ENCODE peak calls at places on chromosome 13, in eight cellular contexts. M is endodermal cell, C is WTC11, D is IMR-90, T is epithelial cell of esophagus, H is osteocyte, N is AG10803, F is hepatocyte. A is an unnamed sample.

GRCh38 chr13:24740014-24740890 is 23.7 kb upstream of the RNF17 start:
- DNase-seq in M (no peak), C (no peak), D (no peak), T (no peak), H (peak), N (no peak), F (no peak), A (no peak)

GRCh38 chr13:102702965-102703720 is 8.3 kb upstream of the METTL21C start:
- DNase-seq in M (no peak), C (no peak), D (no peak), T (no peak), H (no peak), N (peak), F (no peak), A (no peak)

GRCh38 chr13:32150239-32150638 is 118.7 kb downstream of the FRY start:
- DNase-seq in M (no peak), C (no peak), D (peak), T (no peak), H (no peak), N (peak), F (no peak), A (no peak)

GRCh38 chr13:20127563-20128458 is 33.0 kb downstream of the GJA3 start:
- DNase-seq in M (peak), C (peak), D (peak), T (peak), H (no peak), N (peak), F (peak), A (peak)

GRCh38 chr13:103351035-103351828 is 285.0 kb upstream of the SLC10A2 start:
- DNase-seq in M (peak), C (peak), D (no peak), T (peak), H (no peak), N (no peak), F (peak), A (no peak)

GRCh38 chr13:106104281-106104901 is 431.1 kb downstream of the EFNB2 start:
- DNase-seq in M (no peak), C (no peak), D (peak), T (peak), H (no peak), N (peak), F (peak), A (peak)

GRCh38 chr13:33487575-33488243 is 202.2 kb upstream of the STARD13 start:
- DNase-seq in M (peak), C (no peak), D (peak), T (peak), H (no peak), N (peak), F (peak), A (peak)

GRCh38 chr13:49086711-49087110 is 111.0 kb downstream of the FNDC3A start:
- DNase-seq in M (no peak), C (no peak), D (peak), T (peak), H (no peak), N (peak), F (no peak), A (peak)

GRCh38 chr13:99600318-99600717 is 99.0 kb downstream of the TM9SF2 start:
- DNase-seq in M (peak), C (peak), D (no peak), T (no peak), H (no peak), N (no peak), F (no peak), A (no peak)

GRCh38 chr13:106555631-106556328 is 12.2 kb downstream of the ARGLU1 start:
- DNase-seq in M (no peak), C (no peak), D (peak), T (no peak), H (no peak), N (no peak), F (no peak), A (no peak)

GRCh38 chr13:79306650-79307049 is 99.4 kb downstream of the RBM26 start:
- DNase-seq in M (no peak), C (no peak), D (no peak), T (no peak), H (no peak), N (no peak), F (no peak), A (no peak)

GRCh38 chr13:81874681-81875661 is 1534.0 kb upstream of the SPRY2 start:
- DNase-seq in M (peak), C (peak), D (no peak), T (peak), H (no peak), N (no peak), F (peak), A (no peak)

GRCh38 chr13:88085036-88085435 is 413.9 kb downstream of the SLITRK5 start:
- DNase-seq in M (no peak), C (no peak), D (no peak), T (peak), H (no peak), N (no peak), F (no peak), A (no peak)

GRCh38 chr13:51451134-51451466 is 1.7 kb downstream of the INTS6 start:
- DNase-seq in M (no peak), C (no peak), D (no peak), T (no peak), H (no peak), N (no peak), F (no peak), A (no peak)

GRCh38 chr13:31198524-31198923 is 1.3 kb upstream of the B3GLCT start:
- DNase-seq in M (no peak), C (no peak), D (no peak), T (no peak), H (no peak), N (peak), F (no peak), A (no peak)

GRCh38 chr13:98978280-98978679 is 416 bp upstream of the DOCK9 start:
- DNase-seq in M (no peak), C (no peak), D (peak), T (peak), H (no peak), N (peak), F (no peak), A (peak)

GRCh38 chr13:50130686-50131051 is 115.4 kb downstream of the KCNRG start:
- DNase-seq in M (peak), C (peak), D (peak), T (peak), H (no peak), N (peak), F (peak), A (no peak)

GRCh38 chr13:40664100-40665060 is 2.1 kb downstream of the FOXO1 start:
- DNase-seq in M (peak), C (peak), D (no peak), T (peak), H (no peak), N (peak), F (peak), A (no peak)

GRCh38 chr13:29532136-29532535 is 63.4 kb downstream of the SLC7A1 start:
- DNase-seq in M (no peak), C (no peak), D (no peak), T (no peak), H (no peak), N (peak), F (no peak), A (no peak)

GRCh38 chr13:97851269-97851668 is 102.2 kb upstream of the IPO5 start:
- DNase-seq in M (peak), C (no peak), D (no peak), T (no peak), H (no peak), N (no peak), F (peak), A (no peak)

GRCh38 chr13:31048521-31048920 is 113.2 kb downstream of the HSPH1 start:
- DNase-seq in M (peak), C (no peak), D (no peak), T (peak), H (no peak), N (peak), F (no peak), A (no peak)

GRCh38 chr13:59437902-59438301 is 725.8 kb downstream of the DIAPH3 start:
- DNase-seq in M (no peak), C (no peak), D (peak), T (no peak), H (no peak), N (no peak), F (no peak), A (no peak)

GRCh38 chr13:40982772-40983171 is 36.3 kb downstream of the ELF1 start:
- DNase-seq in M (no peak), C (no peak), D (peak), T (peak), H (no peak), N (peak), F (peak), A (no peak)

GRCh38 chr13:29935309-29935981 is 85.0 kb upstream of the UBL3 start:
- DNase-seq in M (no peak), C (no peak), D (no peak), T (no peak), H (no peak), N (no peak), F (no peak), A (no peak)

GRCh38 chr13:78201411-78201810 is 282.8 kb upstream of the EDNRB start:
- DNase-seq in M (no peak), C (no peak), D (no peak), T (no peak), H (no peak), N (no peak), F (no peak), A (no peak)

GRCh38 chr13:75792526-75793187 is 156.5 kb downstream of the LMO7 start:
- DNase-seq in M (no peak), C (no peak), D (peak), T (no peak), H (no peak), N (peak), F (peak), A (peak)

GRCh38 chr13:28991764-28992163 is 171.6 kb downstream of the MTUS2 start:
- DNase-seq in M (no peak), C (no peak), D (no peak), T (no peak), H (no peak), N (no peak), F (no peak), A (no peak)

GRCh38 chr13:29905845-29906244 is 55.4 kb upstream of the UBL3 start:
- DNase-seq in M (no peak), C (no peak), D (peak), T (peak), H (peak), N (peak), F (peak), A (no peak)

GRCh38 chr13:90230311-90230710 is 1117.2 kb upstream of the MIR17HG start:
- DNase-seq in M (no peak), C (no peak), D (no peak), T (no peak), H (no peak), N (no peak), F (no peak), A (no peak)

GRCh38 chr13:47858678-47859050 is 142.4 kb downstream of the SUCLA2 start:
- DNase-seq in M (no peak), C (no peak), D (peak), T (peak), H (peak), N (peak), F (peak), A (no peak)

GRCh38 chr13:26386026-26386425 is 132.1 kb downstream of the CDK8 start:
- DNase-seq in M (no peak), C (no peak), D (no peak), T (peak), H (no peak), N (no peak), F (no peak), A (no peak)

GRCh38 chr13:99931462-99931861 is 40.1 kb downstream of the ZIC5 start:
- DNase-seq in M (no peak), C (no peak), D (no peak), T (no peak), H (no peak), N (no peak), F (no peak), A (no peak)

GRCh38 chr13:32233062-32233461 is 82.1 kb downstream of the ZAR1L start:
- DNase-seq in M (no peak), C (no peak), D (no peak), T (no peak), H (no peak), N (no peak), F (no peak), A (no peak)

GRCh38 chr13:19267746-19268145 is 86.1 kb upstream of the TUBA3C start:
- DNase-seq in M (no peak), C (no peak), D (no peak), T (no peak), H (no peak), N (no peak), F (no peak), A (no peak)

GRCh38 chr13:89375839-89376238 is 1704.7 kb downstream of the SLITRK5 start:
- DNase-seq in M (no peak), C (no peak), D (peak), T (peak), H (no peak), N (peak), F (peak), A (no peak)

GRCh38 chr13:59877933-59878332 is 285.8 kb downstream of the DIAPH3 start:
- DNase-seq in M (no peak), C (no peak), D (peak), T (no peak), H (no peak), N (peak), F (no peak), A (peak)

GRCh38 chr13:47455581-47455980 is 545.5 kb downstream of the SUCLA2 start:
- DNase-seq in M (no peak), C (peak), D (no peak), T (no peak), H (no peak), N (peak), F (no peak), A (peak)

GRCh38 chr13:26946675-26947342 is 186.2 kb upstream of the GPR12 start:
- DNase-seq in M (no peak), C (no peak), D (peak), T (peak), H (no peak), N (peak), F (peak), A (peak)

GRCh38 chr13:28117689-28118377 is 17.5 kb upstream of the FLT3 start:
- DNase-seq in M (peak), C (no peak), D (no peak), T (no peak), H (no peak), N (no peak), F (no peak), A (no peak)

GRCh38 chr13:113802090-113802531 is 43.1 kb downstream of the TMEM255B start:
- DNase-seq in M (peak), C (peak), D (peak), T (peak), H (no peak), N (peak), F (peak), A (peak)
- TF ChIP-seq CTCF in M (peak), C (no peak), D (peak), T (no peak), H (peak), N (peak), F (no peak), A (peak)

DNA sequence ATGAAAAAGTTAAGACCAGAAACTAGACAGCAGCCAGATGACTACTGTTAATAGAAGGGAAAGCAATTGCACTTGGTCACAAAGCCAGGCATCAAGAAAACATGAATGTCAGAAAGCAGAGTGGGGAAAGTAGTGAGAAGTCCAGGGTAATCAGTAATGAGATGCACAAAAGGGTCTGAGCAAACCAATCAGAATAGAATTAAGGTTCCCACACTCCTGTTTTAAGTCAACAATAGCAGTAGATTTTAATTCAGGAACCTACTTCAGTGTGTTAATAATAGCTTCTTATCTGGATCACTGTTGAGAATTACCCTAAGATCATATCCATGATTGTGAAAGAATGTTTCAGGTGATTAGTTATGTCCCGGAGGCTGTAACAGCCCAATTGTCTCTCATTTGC is 72.6 kb upstream of the KLF5 start:
- DNase-seq in M (no peak), C (no peak), D (no peak), T (no peak), H (no peak), N (no peak), F (no peak), A (no peak)
- TF ChIP-seq CTCF in M (no peak), C (no peak), D (no peak), T (no peak), H (no peak), N (no peak), F (no peak), A (no peak)

DNA sequence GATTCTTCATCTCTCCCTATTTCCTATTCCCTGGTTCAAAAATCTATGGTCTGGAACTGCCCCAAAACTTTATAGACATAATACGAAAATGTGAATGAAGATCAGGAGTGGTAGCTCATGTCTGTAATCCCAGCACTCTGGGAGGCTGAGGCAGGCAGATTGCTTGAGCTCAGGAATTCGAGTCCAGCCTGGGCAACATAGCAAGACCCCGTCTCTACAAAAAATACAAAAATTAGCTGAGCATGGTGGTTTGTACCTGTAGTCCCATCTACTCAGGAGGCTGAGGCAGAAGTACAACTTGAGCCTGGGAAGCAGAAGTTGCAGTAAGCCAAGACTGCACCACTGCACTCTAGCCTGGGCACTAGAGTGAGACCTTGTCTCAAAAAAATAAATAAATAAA is 35.1 kb downstream of the UGGT2 start:
- DNase-seq in M (no peak), C (no peak), D (no peak), T (no peak), H (no peak), N (no peak), F (no peak), A (no peak)
- TF ChIP-seq CTCF in M (no peak), C (no peak), D (no peak), T (no peak), H (no peak), N (no peak), F (no peak), A (no peak)

GRCh38 chr13:36207672-36208071 is 6.7 kb downstream of the SOHLH2 start:
- DNase-seq in M (no peak), C (no peak), D (no peak), T (no peak), H (no peak), N (no peak), F (no peak), A (no peak)
- TF ChIP-seq CTCF in M (peak), C (no peak), D (peak), T (no peak), H (no peak), N (no peak), F (no peak), A (no peak)

GRCh38 chr13:36986462-36987240 is 12.5 kb downstream of the ALG5 start:
- DNase-seq in M (no peak), C (no peak), D (peak), T (peak), H (no peak), N (peak), F (no peak), A (peak)

GRCh38 chr13:36979361-36980040 is 19.6 kb downstream of the ALG5 start:
- DNase-seq in M (no peak), C (no peak), D (peak), T (no peak), H (no peak), N (peak), F (no peak), A (peak)

GRCh38 chr13:36981156-36981743 is 17.9 kb downstream of the ALG5 start:
- DNase-seq in M (no peak), C (no peak), D (peak), T (peak), H (no peak), N (peak), F (peak), A (peak)
- TF ChIP-seq CTCF in M (peak), C (no peak), D (peak), T (peak), H (peak), N (peak), F (peak), A (peak)

GRCh38 chr13:73417012-73417615 is 358.3 kb downstream of the KLF5 start:
- DNase-seq in M (no peak), C (no peak), D (no peak), T (peak), H (no peak), N (peak), F (no peak), A (no peak)
- TF ChIP-seq CTCF in M (peak), C (no peak), D (peak), T (peak), H (peak), N (no peak), F (peak), A (peak)

DNA sequence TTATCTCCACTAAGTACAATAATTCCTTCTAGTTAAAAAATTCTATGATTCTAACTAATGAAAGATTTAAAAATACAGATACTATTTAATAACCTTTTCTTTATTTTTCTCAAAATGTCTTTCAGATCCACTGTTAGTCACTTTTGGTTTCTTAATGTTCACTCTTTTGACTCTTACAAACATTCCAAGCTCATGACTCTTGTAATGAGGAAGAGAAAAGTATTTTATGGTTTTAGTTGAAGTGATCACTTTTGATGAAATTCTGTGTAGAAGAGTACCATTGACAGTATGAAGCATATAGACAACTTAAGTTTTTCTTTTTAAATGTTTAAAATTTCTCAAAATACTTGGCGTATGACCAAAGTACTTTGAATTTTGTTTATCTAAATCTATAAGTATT is 27.8 kb downstream of the COG3 start:
- DNase-seq in M (no peak), C (no peak), D (peak), T (no peak), H (no peak), N (peak), F (no peak), A (peak)
- TF ChIP-seq CTCF in M (no peak), C (no peak), D (no peak), T (no peak), H (no peak), N (no peak), F (no peak), A (no peak)

DNA sequence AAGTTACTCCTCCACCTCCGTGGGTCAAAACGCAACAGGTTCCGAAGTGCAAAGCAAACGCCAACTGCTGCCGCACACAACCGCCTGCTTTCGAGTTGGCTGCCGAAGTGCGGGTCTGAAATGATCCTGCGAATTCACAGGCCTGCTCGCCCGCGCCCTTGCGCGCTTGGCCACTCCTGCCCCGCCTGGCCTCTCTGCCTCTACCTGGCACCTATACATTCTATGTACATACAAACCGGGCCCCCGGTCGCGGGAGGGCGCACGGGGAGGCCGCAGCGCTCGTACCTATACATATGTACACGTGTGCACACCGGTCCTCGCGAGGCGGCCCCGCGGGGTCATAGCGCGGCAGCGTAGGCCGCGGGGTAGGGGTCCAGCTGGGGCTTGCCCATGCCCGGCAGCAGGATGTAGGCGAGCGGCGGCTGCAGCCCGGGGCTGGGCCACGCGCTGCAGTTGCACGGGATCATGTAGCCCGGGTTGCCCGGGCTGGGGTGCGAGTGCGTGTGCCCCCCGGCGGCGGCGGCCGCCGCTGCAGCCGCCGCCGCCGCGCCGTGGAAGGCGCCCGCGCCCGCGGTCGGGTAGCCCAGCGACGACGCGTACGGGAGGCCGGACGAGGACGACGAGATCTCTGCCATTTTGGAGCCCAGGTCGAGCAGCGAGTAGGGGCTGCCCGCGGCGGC is 1.3 kb downstream of the SOX21 start:
- DNase-seq in M (peak), C (peak), D (no peak), T (peak), H (peak), N (no peak), F (peak), A (no peak)
- TF ChIP-seq CTCF in M (peak), C (no peak), D (peak), T (no peak), H (peak), N (no peak), F (peak), A (peak)

GRCh38 chr13:92175330-92175729 is 776.9 kb downstream of the GPC5 start:
- DNase-seq in M (peak), C (peak), D (peak), T (peak), H (no peak), N (peak), F (peak), A (no peak)
- TF ChIP-seq CTCF in M (peak), C (no peak), D (peak), T (peak), H (peak), N (peak), F (peak), A (peak)

GRCh38 chr13:110512198-110512740 is 49.3 kb downstream of the RAB20 start:
- DNase-seq in M (no peak), C (no peak), D (no peak), T (no peak), H (no peak), N (no peak), F (no peak), A (no peak)
- TF ChIP-seq CTCF in M (no peak), C (no peak), D (no peak), T (no peak), H (no peak), N (no peak), F (no peak), A (no peak)